ENCODE peak calls at places on chromosome 2, in nine cellular contexts. A is A549, S is HFFc6, P is foreskin fibroblast, E is PC-3, X is pancreas, Q is neural crest cell, F is heart left ventricle, V is endothelial cell. T is an unnamed sample.

GRCh38 chr2:19667536-19667949 is 234.2 kb downstream of the TTC32 start:
- DNase-seq in V (no peak), F (no peak), P (no peak), A (no peak), S (no peak), X (no peak), Q (no peak), E (no peak), T (no peak)

GRCh38 chr2:43169987-43170732 is 56.2 kb downstream of the ZFP36L2 start:
- DNase-seq in S (no peak), V (peak), P (no peak), E (no peak), F (no peak), A (no peak), Q (peak), X (peak), T (no peak)

GRCh38 chr2:149597050-149598013 is 9.8 kb upstream of the MMADHC start:
- DNase-seq in S (peak), F (peak), X (peak), V (peak), Q (peak), E (peak), P (peak), A (peak), T (peak)

GRCh38 chr2:237289134-237289533 is 124.8 kb downstream of the COL6A3 start:
- DNase-seq in A (no peak), P (no peak), S (no peak), Q (no peak), X (no peak), E (no peak), F (no peak), V (no peak), T (no peak)

GRCh38 chr2:160561551-160562280 is 68.1 kb upstream of the RBMS1 start:
- DNase-seq in S (peak), Q (no peak), P (peak), V (no peak), A (no peak), X (no peak), F (no peak), E (peak), T (peak)

GRCh38 chr2:11984556-11985158 is 238.2 kb downstream of the LPIN1 start:
- DNase-seq in E (no peak), A (no peak), Q (no peak), X (no peak), F (no peak), S (no peak), P (no peak), V (no peak), T (no peak)

GRCh38 chr2:175003875-175004729 is 1.1 kb downstream of the CHN1 start:
- DNase-seq in P (peak), F (peak), S (peak), Q (peak), A (peak), V (peak), E (peak), X (no peak), T (no peak)

GRCh38 chr2:130764821-130765115 is 9.4 kb downstream of the AMER3 start:
- DNase-seq in V (no peak), P (no peak), F (no peak), S (no peak), A (no peak), X (no peak), E (no peak), Q (no peak), T (no peak)

GRCh38 chr2:241882090-241882625 is 12.6 kb downstream of the RTP5 start:
- DNase-seq in V (no peak), S (peak), P (peak), X (peak), E (peak), F (peak), A (no peak), Q (no peak), T (no peak)
- TF ChIP-seq CTCF in V (no peak), S (peak), P (no peak), X (no peak), E (peak), F (no peak), A (no peak), Q (no peak), T (peak)

GRCh38 chr2:88627055-88627855 is at the start of gene EIF2AK3:
- DNase-seq in A (peak), Q (peak), V (peak), X (peak), S (peak), P (peak), E (peak), F (peak), T (peak)
- TF ChIP-seq CTCF in A (no peak), Q (peak), V (peak), X (peak), S (peak), P (no peak), E (no peak), F (peak), T (no peak)

DNA sequence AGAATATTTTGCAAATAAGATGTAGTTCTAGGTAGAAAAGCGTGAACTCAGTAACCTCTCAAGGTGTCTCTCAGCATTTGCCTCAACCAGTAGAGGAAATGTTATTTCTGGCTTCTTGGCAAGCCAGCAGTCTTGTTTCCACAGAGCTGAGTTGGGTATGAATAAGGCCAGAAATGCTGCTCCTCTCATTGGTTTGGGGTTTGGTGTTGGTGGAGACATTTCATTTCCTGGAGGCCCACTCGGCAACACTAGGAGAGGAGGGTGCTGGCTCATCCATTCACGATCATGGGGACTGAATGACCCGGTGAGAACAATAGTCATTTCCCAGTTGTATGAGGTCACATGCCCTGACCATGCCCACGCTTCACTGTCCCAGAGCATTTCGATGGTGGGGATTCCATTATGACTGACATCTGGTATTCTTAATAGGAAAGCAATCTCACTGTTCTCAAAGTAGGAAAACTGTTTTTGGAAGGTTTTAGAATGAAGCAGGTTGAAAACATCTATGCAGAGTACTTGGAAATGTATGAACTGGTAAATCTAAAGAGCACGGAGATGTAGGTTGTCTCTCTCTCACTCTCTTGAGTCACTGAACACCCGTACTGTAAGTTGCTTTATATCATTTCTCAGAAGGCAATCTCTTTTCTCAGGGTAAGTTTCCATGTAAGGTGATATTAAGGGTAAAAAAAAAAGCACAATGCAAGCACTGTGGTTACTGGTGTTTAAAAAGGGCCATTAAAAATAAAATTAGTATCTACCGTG is 37.1 kb upstream of the CTLA4 start:
- DNase-seq in P (no peak), V (no peak), S (no peak), A (no peak), F (no peak), X (no peak), E (no peak), Q (no peak), T (no peak)
- TF ChIP-seq CTCF in P (no peak), V (no peak), S (no peak), A (no peak), F (no peak), X (no peak), E (no peak), Q (no peak), T (no peak)

DNA sequence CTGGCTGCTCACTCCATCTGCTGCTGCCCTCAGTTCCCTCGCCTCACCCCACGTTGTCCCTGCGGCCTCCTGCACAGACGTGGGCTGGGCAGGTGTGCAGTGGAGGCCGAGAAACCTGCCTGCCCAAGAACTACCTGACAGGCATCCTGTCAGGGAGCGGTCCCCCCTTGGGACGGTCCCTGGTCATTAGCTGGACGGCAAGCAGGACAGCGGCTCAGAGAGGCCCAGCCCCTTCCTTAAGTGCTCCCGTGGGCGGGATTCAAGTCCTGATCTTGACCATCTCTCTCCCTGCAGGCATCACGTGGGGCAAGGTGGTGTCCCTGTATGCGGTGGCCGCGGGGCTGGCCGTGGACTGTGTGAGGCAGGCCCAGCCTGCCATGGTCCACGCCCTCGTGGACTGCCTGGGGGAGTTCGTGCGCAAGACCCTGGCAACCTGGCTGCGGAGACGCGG is 11.3 kb downstream of the BOK start:
- DNase-seq in X (no peak), P (no peak), V (no peak), E (no peak), A (no peak), Q (no peak), F (no peak), S (no peak), T (no peak)
- TF ChIP-seq CTCF in X (no peak), P (no peak), V (no peak), E (no peak), A (no peak), Q (no peak), F (no peak), S (no peak), T (no peak)

DNA sequence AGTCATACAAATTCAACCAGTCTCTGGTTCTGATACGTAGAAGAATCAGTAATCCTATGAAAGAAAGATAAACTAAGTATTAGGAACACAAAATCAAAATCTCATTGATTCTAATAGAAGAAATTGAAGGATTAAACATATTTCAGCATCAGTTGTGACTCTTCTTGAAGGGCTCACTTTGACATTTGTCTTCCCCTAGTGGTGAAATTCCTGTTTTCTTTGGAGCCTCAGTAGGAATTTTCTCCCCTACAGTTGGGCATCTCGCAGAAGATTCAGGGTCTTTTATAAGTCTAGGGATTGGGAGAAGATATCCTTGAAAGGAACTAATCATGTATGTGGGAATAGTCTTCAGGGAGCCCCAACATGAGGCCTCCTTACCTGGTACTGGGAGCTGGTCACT is 2.8 kb upstream of the CRYGB start:
- DNase-seq in P (no peak), E (peak), V (no peak), S (no peak), Q (no peak), F (no peak), X (no peak), A (no peak), T (no peak)
- TF ChIP-seq CTCF in P (peak), E (peak), V (peak), S (peak), Q (peak), F (no peak), X (no peak), A (no peak), T (no peak)

GRCh38 chr2:46970334-46971288 is 55.0 kb upstream of the MCFD2 start:
- DNase-seq in S (no peak), E (peak), F (no peak), Q (no peak), X (peak), A (peak), V (no peak), P (peak), T (no peak)
- TF ChIP-seq CTCF in S (no peak), E (no peak), F (no peak), Q (no peak), X (no peak), A (no peak), V (no peak), P (no peak), T (no peak)

DNA sequence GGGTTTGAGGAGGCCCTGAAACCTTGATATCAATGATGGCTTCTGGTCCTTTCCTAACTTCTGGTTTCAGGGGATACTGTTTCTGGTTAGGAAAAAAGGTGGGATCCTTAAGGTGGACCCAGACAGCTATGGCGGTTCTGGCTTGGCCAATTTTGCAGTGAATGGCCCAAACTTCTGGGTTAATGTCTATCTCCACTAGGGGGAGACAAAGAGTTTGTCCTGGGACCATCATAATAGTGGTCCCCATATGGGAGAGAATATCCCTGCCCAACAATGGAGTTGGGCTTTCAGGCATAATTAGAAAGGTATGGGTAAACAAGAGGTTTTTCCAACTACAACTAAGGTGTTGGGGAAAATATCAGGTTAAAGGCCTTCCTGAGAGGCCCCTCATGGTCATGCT is 273.5 kb downstream of the CALCRL start:
- DNase-seq in Q (no peak), S (no peak), A (peak), F (no peak), P (no peak), V (no peak), E (peak), X (no peak), T (no peak)
- TF ChIP-seq CTCF in Q (peak), S (peak), A (peak), F (peak), P (peak), V (peak), E (peak), X (no peak), T (peak)

DNA sequence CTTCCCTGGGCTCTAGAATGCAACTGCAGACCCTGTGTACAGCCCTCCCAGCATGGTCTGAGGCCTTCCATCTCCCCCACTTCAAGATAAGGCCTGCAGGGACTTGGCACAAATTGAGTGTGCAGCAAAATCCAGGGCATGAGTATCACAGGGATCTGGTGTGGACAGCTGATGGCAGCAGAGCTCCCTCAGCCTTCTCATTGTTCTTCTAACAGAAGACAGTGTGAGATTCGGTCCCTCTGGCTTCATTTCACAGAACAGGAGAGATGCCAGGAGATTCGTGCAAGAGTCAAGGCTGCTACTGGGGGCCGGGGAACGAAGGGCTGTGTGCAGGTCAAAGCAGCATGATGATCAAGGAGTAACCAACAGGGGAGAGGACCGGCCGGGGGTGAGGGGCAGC is 85.8 kb downstream of the UXS1 start:
- DNase-seq in P (peak), Q (no peak), A (no peak), S (peak), F (no peak), X (no peak), E (peak), V (no peak), T (no peak)
- TF ChIP-seq CTCF in P (peak), Q (no peak), A (peak), S (no peak), F (no peak), X (no peak), E (peak), V (no peak), T (peak)